ENCODE peak calls at places on chromosomes 4 and X, in ten cellular contexts. H is HL-60, D is HCT116, W is Panc1, F is GM12891, X is H1, R is K562, B is breast epithelium, U is stomach, J is HepG2. T is an unnamed sample.
A peak's percentile ranks its signal among the peaks of the same experiment; 100 is the strongest.

GRCh38 chrX:44906041-44906440 is 33.1 kb downstream of the KDM6A start:
- DNase-seq in D (no peak), R (no peak), U (no peak), F (no peak), J (no peak), X (no peak), B (no peak), H (no peak), W (no peak), T (no peak)

GRCh38 chr4:83686166-83686565 is 150.3 kb downstream of the GPAT3 start:
- DNase-seq in R (no peak), D (no peak), U (no peak), X (no peak), W (no peak), J (no peak), H (no peak), B (no peak), F (no peak), T (peak; percentile 65)

GRCh38 chr4:80135702-80136058 is 61.6 kb upstream of the PRDM8 start:
- DNase-seq in H (no peak), J (no peak), W (no peak), U (no peak), X (no peak), F (no peak), R (no peak), B (no peak), D (no peak), T (no peak)

GRCh38 chr4:7763788-7764187 is 175.9 kb downstream of the AFAP1 start:
- DNase-seq in H (no peak), J (no peak), D (no peak), U (no peak), B (no peak), X (no peak), F (no peak), W (no peak), R (no peak), T (no peak)

GRCh38 chrX:80216086-80216485 is 201.5 kb downstream of the TBX22 start:
- DNase-seq in U (no peak), D (no peak), J (no peak), R (no peak), X (no peak), F (no peak), B (no peak), H (peak; percentile 56), W (no peak), T (no peak)

GRCh38 chr4:42478509-42478908 is 81.2 kb downstream of the SHISA3 start:
- DNase-seq in B (no peak), R (no peak), U (no peak), J (no peak), X (no peak), F (no peak), D (no peak), H (no peak), W (no peak), T (no peak)

GRCh38 chrX:109856974-109857373 is 123.9 kb upstream of the ACSL4 start:
- DNase-seq in D (no peak), X (no peak), F (no peak), U (no peak), H (no peak), W (no peak), J (peak; percentile 28), B (no peak), R (peak; percentile 57), T (no peak)

GRCh38 chr4:25892796-25893195 is 21.2 kb upstream of the SMIM20 start:
- DNase-seq in D (no peak), X (no peak), R (no peak), H (no peak), U (no peak), F (no peak), W (no peak), J (no peak), B (no peak), T (no peak)

GRCh38 chr4:77040265-77040664 is 35.5 kb downstream of the CCNI start:
- DNase-seq in D (no peak), U (no peak), F (no peak), H (no peak), W (no peak), B (no peak), J (no peak), R (no peak), X (no peak), T (no peak)

GRCh38 chr4:146439437-146439836 is 82.3 kb downstream of the SLC10A7 start:
- DNase-seq in B (no peak), X (no peak), H (no peak), U (no peak), R (no peak), W (no peak), J (no peak), F (no peak), D (no peak), T (no peak)

GRCh38 chr4:77433102-77433733 is 172.4 kb upstream of the CXCL13 start:
- DNase-seq in F (peak; percentile 7), W (peak; percentile 13), D (peak; percentile 42), H (peak; percentile 5), U (no peak), J (peak; percentile 53), R (peak; percentile 19), X (no peak), B (no peak), T (peak; percentile 5)

GRCh38 chr4:137408527-137409177 is 123.6 kb downstream of the PCDH18 start:
- DNase-seq in J (peak; percentile 29), X (no peak), W (no peak), U (no peak), R (no peak), H (no peak), F (no peak), D (no peak), B (no peak), T (no peak)

GRCh38 chr4:31455612-31456011 is 735.4 kb downstream of the PCDH7 start:
- DNase-seq in B (no peak), W (no peak), J (no peak), X (no peak), R (no peak), H (no peak), D (no peak), U (no peak), F (no peak), T (no peak)

GRCh38 chr4:47349323-47349722 is 114.2 kb downstream of the COMMD8 start:
- DNase-seq in U (no peak), W (peak; percentile 55), H (no peak), R (no peak), B (no peak), D (no peak), X (no peak), J (no peak), F (no peak), T (no peak)

GRCh38 chr4:78379991-78380739 is 171.4 kb upstream of the ANXA3 start:
- DNase-seq in F (no peak), B (no peak), U (no peak), R (no peak), X (no peak), W (no peak), J (no peak), H (no peak), D (no peak), T (no peak)

GRCh38 chr4:94621491-94622080 is 136.2 kb upstream of the BMPR1B start:
- DNase-seq in B (no peak), X (no peak), W (no peak), U (no peak), H (peak; percentile 10), F (peak; percentile 22), J (peak; percentile 28), D (peak; percentile 38), R (peak; percentile 53), T (peak; percentile 62)

GRCh38 chr4:23999714-24000113 is 109.9 kb upstream of the PPARGC1A start:
- DNase-seq in D (no peak), F (no peak), R (no peak), W (no peak), X (no peak), U (no peak), H (no peak), J (no peak), B (no peak), T (no peak)

GRCh38 chrX:115642895-115643530 is 82.0 kb downstream of the PLS3 start:
- DNase-seq in U (peak; percentile 36), F (no peak), J (peak; percentile 6), X (no peak), B (no peak), D (peak; percentile 15), W (no peak), R (peak; percentile 53), H (peak; percentile 12), T (peak; percentile 80)

GRCh38 chr4:187767158-187767557 is 228.4 kb upstream of the ZFP42 start:
- DNase-seq in D (no peak), U (no peak), H (no peak), J (no peak), R (no peak), W (no peak), F (no peak), X (no peak), B (no peak), T (no peak)

GRCh38 chrX:53716328-53717088 is 30.0 kb upstream of the HUWE1 start:
- DNase-seq in U (no peak), R (no peak), J (no peak), F (no peak), W (no peak), D (no peak), X (no peak), B (peak; percentile 26), H (no peak), T (no peak)

GRCh38 chrX:11064851-11065600 is 46.1 kb upstream of the HCCS start:
- DNase-seq in H (no peak), F (no peak), W (no peak), D (no peak), R (no peak), U (no peak), X (no peak), J (no peak), B (no peak), T (no peak)

GRCh38 chr4:164212714-164213113 is 541.2 kb upstream of the SMIM31 start:
- DNase-seq in R (no peak), J (no peak), H (no peak), D (no peak), B (no peak), X (no peak), U (no peak), F (no peak), W (no peak), T (no peak)
- TF ChIP-seq POLR2AphosphoS5 in R (no peak), J (no peak), H (no peak), D (no peak), B (no peak), X (no peak), U (no peak), F (no peak), W (no peak), T (no peak)

GRCh38 chrX:151902813-151903591 is 9.7 kb upstream of the MAGEA4 start:
- DNase-seq in H (no peak), B (peak; percentile 28), J (peak; percentile 2), F (no peak), D (peak; percentile 29), R (peak; percentile 7), X (no peak), U (no peak), W (peak; percentile 25), T (no peak)
- TF ChIP-seq POLR2AphosphoS5 in H (no peak), B (no peak), J (no peak), F (no peak), D (no peak), R (no peak), X (no peak), U (peak; percentile 11), W (no peak), T (no peak)

GRCh38 chr4:8860096-8860891 is 11.3 kb downstream of the HMX1 start:
- DNase-seq in H (no peak), U (no peak), D (no peak), J (no peak), B (no peak), F (no peak), X (peak; percentile 83), W (no peak), R (no peak), T (no peak)
- TF ChIP-seq POLR2AphosphoS5 in H (no peak), U (no peak), D (no peak), J (no peak), B (no peak), F (no peak), X (no peak), W (no peak), R (no peak), T (no peak)

GRCh38 chr4:184748251-184748652 is 14.4 kb upstream of the CENPU start:
- DNase-seq in D (no peak), B (peak; percentile 67), R (no peak), U (peak; percentile 73), W (no peak), H (no peak), X (no peak), F (no peak), J (no peak), T (no peak)
- TF ChIP-seq POLR2AphosphoS5 in D (no peak), B (no peak), R (no peak), U (peak; percentile 74), W (no peak), H (no peak), X (no peak), F (no peak), J (no peak), T (no peak)